ENCODE peak calls at places on chromosomes 3 and 15, in ten cellular contexts. One of them, this sample, is unnamed.

GRCh38 chr3:116444819-116445290 is 432 bp downstream of the LSAMP start:
- DNase-seq in EH: no peak
- DNase-seq in mesenchymal stem cell: peak; percentile 54
- DNase-seq in stimulated activated CD4-positive, alpha-beta T cell treated with anti-CD3 and anti-CD28 coated beads, Interleukin-2, amount 100 ng/mL, for 48 hours: no peak
- DNase-seq in activated T-cell treated with anti-CD3 and anti-CD28 coated beads for 1 hour: no peak
- DNase-seq in GM23338: peak; percentile 52
- DNase-seq in H7: peak; percentile 50
- DNase-seq in left cardiac atrium: peak; percentile 18
- DNase-seq in fibroblast of gingiva: no peak
- DNase-seq in foreskin fibroblast: peak; percentile 54
- DNase-seq in this sample: no peak

GRCh38 chr3:103057477-103057876 is 622.7 kb downstream of the ZPLD1 start:
- DNase-seq in activated T-cell treated with anti-CD3 and anti-CD28 coated beads for 1 hour: no peak
- DNase-seq in GM23338: no peak
- DNase-seq in fibroblast of gingiva: no peak
- DNase-seq in left cardiac atrium: no peak
- DNase-seq in foreskin fibroblast: no peak
- DNase-seq in mesenchymal stem cell: no peak
- DNase-seq in H7: no peak
- DNase-seq in stimulated activated CD4-positive, alpha-beta T cell treated with anti-CD3 and anti-CD28 coated beads, Interleukin-2, amount 100 ng/mL, for 48 hours: no peak
- DNase-seq in EH: no peak
- DNase-seq in this sample: no peak

GRCh38 chr3:39141211-39141995 is 12.0 kb downstream of the CSRNP1 start:
- DNase-seq in foreskin fibroblast: peak; percentile 66
- DNase-seq in H7: peak; percentile 27
- DNase-seq in stimulated activated CD4-positive, alpha-beta T cell treated with anti-CD3 and anti-CD28 coated beads, Interleukin-2, amount 100 ng/mL, for 48 hours: no peak
- DNase-seq in EH: peak; percentile 53
- DNase-seq in left cardiac atrium: peak; percentile 78
- DNase-seq in GM23338: no peak
- DNase-seq in fibroblast of gingiva: no peak
- DNase-seq in mesenchymal stem cell: peak; percentile 62
- DNase-seq in activated T-cell treated with anti-CD3 and anti-CD28 coated beads for 1 hour: no peak
- DNase-seq in this sample: peak; percentile 82

GRCh38 chr15:71749500-71749899 is 60.9 kb upstream of the NR2E3 start:
- DNase-seq in stimulated activated CD4-positive, alpha-beta T cell treated with anti-CD3 and anti-CD28 coated beads, Interleukin-2, amount 100 ng/mL, for 48 hours: no peak
- DNase-seq in GM23338: no peak
- DNase-seq in foreskin fibroblast: no peak
- DNase-seq in activated T-cell treated with anti-CD3 and anti-CD28 coated beads for 1 hour: no peak
- DNase-seq in H7: no peak
- DNase-seq in EH: no peak
- DNase-seq in left cardiac atrium: no peak
- DNase-seq in mesenchymal stem cell: no peak
- DNase-seq in fibroblast of gingiva: no peak
- DNase-seq in this sample: no peak

GRCh38 chr3:161273589-161274218 is 52.6 kb downstream of the NMD3 start:
- DNase-seq in activated T-cell treated with anti-CD3 and anti-CD28 coated beads for 1 hour: peak; percentile 18
- DNase-seq in H7: no peak
- DNase-seq in fibroblast of gingiva: peak; percentile 10
- DNase-seq in foreskin fibroblast: peak; percentile 75
- DNase-seq in mesenchymal stem cell: peak; percentile 47
- DNase-seq in GM23338: peak; percentile 78
- DNase-seq in stimulated activated CD4-positive, alpha-beta T cell treated with anti-CD3 and anti-CD28 coated beads, Interleukin-2, amount 100 ng/mL, for 48 hours: peak; percentile 8
- DNase-seq in EH: peak; percentile 46
- DNase-seq in left cardiac atrium: no peak
- DNase-seq in this sample: no peak

GRCh38 chr15:63407612-63408011 is 26.0 kb upstream of the CA12 start:
- DNase-seq in H7: no peak
- DNase-seq in left cardiac atrium: no peak
- DNase-seq in fibroblast of gingiva: no peak
- DNase-seq in GM23338: no peak
- DNase-seq in mesenchymal stem cell: no peak
- DNase-seq in stimulated activated CD4-positive, alpha-beta T cell treated with anti-CD3 and anti-CD28 coated beads, Interleukin-2, amount 100 ng/mL, for 48 hours: no peak
- DNase-seq in foreskin fibroblast: no peak
- DNase-seq in activated T-cell treated with anti-CD3 and anti-CD28 coated beads for 1 hour: no peak
- DNase-seq in EH: peak; percentile 54
- DNase-seq in this sample: no peak

GRCh38 chr15:94777037-94777436 is 545.7 kb downstream of the MCTP2 start:
- DNase-seq in fibroblast of gingiva: no peak
- DNase-seq in stimulated activated CD4-positive, alpha-beta T cell treated with anti-CD3 and anti-CD28 coated beads, Interleukin-2, amount 100 ng/mL, for 48 hours: no peak
- DNase-seq in H7: no peak
- DNase-seq in left cardiac atrium: no peak
- DNase-seq in foreskin fibroblast: no peak
- DNase-seq in EH: no peak
- DNase-seq in activated T-cell treated with anti-CD3 and anti-CD28 coated beads for 1 hour: no peak
- DNase-seq in mesenchymal stem cell: no peak
- DNase-seq in GM23338: no peak
- DNase-seq in this sample: no peak

GRCh38 chr15:77033417-77033728 is 37.5 kb downstream of the TSPAN3 start:
- DNase-seq in stimulated activated CD4-positive, alpha-beta T cell treated with anti-CD3 and anti-CD28 coated beads, Interleukin-2, amount 100 ng/mL, for 48 hours: peak; percentile 1
- DNase-seq in EH: no peak
- DNase-seq in GM23338: no peak
- DNase-seq in H7: no peak
- DNase-seq in left cardiac atrium: no peak
- DNase-seq in activated T-cell treated with anti-CD3 and anti-CD28 coated beads for 1 hour: no peak
- DNase-seq in fibroblast of gingiva: no peak
- DNase-seq in mesenchymal stem cell: no peak
- DNase-seq in foreskin fibroblast: no peak
- DNase-seq in this sample: no peak

GRCh38 chr15:89101302-89102191 is 13.3 kb downstream of the ABHD2 start:
- DNase-seq in foreskin fibroblast: peak; percentile 96
- DNase-seq in H7: no peak
- DNase-seq in EH: peak; percentile 97
- DNase-seq in activated T-cell treated with anti-CD3 and anti-CD28 coated beads for 1 hour: no peak
- DNase-seq in fibroblast of gingiva: peak; percentile 90
- DNase-seq in left cardiac atrium: peak; percentile 81
- DNase-seq in stimulated activated CD4-positive, alpha-beta T cell treated with anti-CD3 and anti-CD28 coated beads, Interleukin-2, amount 100 ng/mL, for 48 hours: no peak
- DNase-seq in mesenchymal stem cell: peak; percentile 97
- DNase-seq in GM23338: no peak
- DNase-seq in this sample: no peak

GRCh38 chr3:13135811-13136321 is 62.6 kb upstream of the IQSEC1 start:
- DNase-seq in fibroblast of gingiva: no peak
- DNase-seq in EH: no peak
- DNase-seq in activated T-cell treated with anti-CD3 and anti-CD28 coated beads for 1 hour: no peak
- DNase-seq in foreskin fibroblast: no peak
- DNase-seq in H7: no peak
- DNase-seq in mesenchymal stem cell: no peak
- DNase-seq in GM23338: no peak
- DNase-seq in stimulated activated CD4-positive, alpha-beta T cell treated with anti-CD3 and anti-CD28 coated beads, Interleukin-2, amount 100 ng/mL, for 48 hours: no peak
- DNase-seq in left cardiac atrium: no peak
- DNase-seq in this sample: no peak

GRCh38 chr15:67006089-67007065 is 59.0 kb upstream of the SMAD3 start:
- DNase-seq in EH: peak; percentile 15
- DNase-seq in activated T-cell treated with anti-CD3 and anti-CD28 coated beads for 1 hour: no peak
- DNase-seq in stimulated activated CD4-positive, alpha-beta T cell treated with anti-CD3 and anti-CD28 coated beads, Interleukin-2, amount 100 ng/mL, for 48 hours: no peak
- DNase-seq in mesenchymal stem cell: peak; percentile 43
- DNase-seq in foreskin fibroblast: no peak
- DNase-seq in fibroblast of gingiva: no peak
- DNase-seq in left cardiac atrium: no peak
- DNase-seq in H7: no peak
- DNase-seq in GM23338: no peak
- DNase-seq in this sample: no peak

GRCh38 chr15:67595572-67595971 is 53.1 kb downstream of the MAP2K5 start:
- DNase-seq in stimulated activated CD4-positive, alpha-beta T cell treated with anti-CD3 and anti-CD28 coated beads, Interleukin-2, amount 100 ng/mL, for 48 hours: no peak
- DNase-seq in GM23338: no peak
- DNase-seq in mesenchymal stem cell: no peak
- DNase-seq in activated T-cell treated with anti-CD3 and anti-CD28 coated beads for 1 hour: no peak
- DNase-seq in EH: no peak
- DNase-seq in foreskin fibroblast: no peak
- DNase-seq in H7: no peak
- DNase-seq in fibroblast of gingiva: no peak
- DNase-seq in left cardiac atrium: no peak
- DNase-seq in this sample: no peak

GRCh38 chr3:160450846-160451245 is 1.3 kb upstream of the TRIM59 start:
- DNase-seq in foreskin fibroblast: peak; percentile 87
- DNase-seq in activated T-cell treated with anti-CD3 and anti-CD28 coated beads for 1 hour: no peak
- DNase-seq in GM23338: peak; percentile 35
- DNase-seq in fibroblast of gingiva: peak; percentile 92
- DNase-seq in mesenchymal stem cell: peak; percentile 68
- DNase-seq in H7: peak; percentile 32
- DNase-seq in EH: peak; percentile 97
- DNase-seq in stimulated activated CD4-positive, alpha-beta T cell treated with anti-CD3 and anti-CD28 coated beads, Interleukin-2, amount 100 ng/mL, for 48 hours: no peak
- DNase-seq in left cardiac atrium: no peak
- DNase-seq in this sample: no peak

GRCh38 chr3:134381836-134382442 is 7.7 kb upstream of the AMOTL2 start:
- DNase-seq in foreskin fibroblast: no peak
- DNase-seq in GM23338: peak; percentile 79
- DNase-seq in EH: no peak
- DNase-seq in left cardiac atrium: no peak
- DNase-seq in fibroblast of gingiva: no peak
- DNase-seq in H7: peak; percentile 60
- DNase-seq in stimulated activated CD4-positive, alpha-beta T cell treated with anti-CD3 and anti-CD28 coated beads, Interleukin-2, amount 100 ng/mL, for 48 hours: no peak
- DNase-seq in activated T-cell treated with anti-CD3 and anti-CD28 coated beads for 1 hour: no peak
- DNase-seq in mesenchymal stem cell: no peak
- DNase-seq in this sample: peak; percentile 83

This sample was measured in pancreas.